ENCODE peak calls at places on chromosomes 4 and X, in seven cellular contexts. O, G, P, H, M, E and J are unnamed samples.

GRCh38 chr4:23875317-23875716 is 14.5 kb downstream of the PPARGC1A start:
- DNase-seq in O (no peak), H (peak), P (no peak), M (no peak), G (no peak), E (no peak), J (no peak)

GRCh38 chr4:153067376-153067775 is 131.3 kb downstream of the FHDC1 start:
- DNase-seq in H (peak), O (no peak), G (peak), M (no peak), P (no peak), E (no peak), J (peak)

GRCh38 chr4:24607338-24607737 is 23.0 kb upstream of the DHX15 start:
- DNase-seq in P (no peak), E (no peak), G (peak), M (no peak), O (no peak), H (peak), J (no peak)

GRCh38 chr4:40845136-40845910 is 95.6 kb downstream of the NSUN7 start:
- DNase-seq in H (no peak), M (no peak), O (no peak), E (no peak), P (no peak), G (no peak), J (no peak)

GRCh38 chrX:124726881-124727280 is 380.5 kb downstream of the SH2D1A start:
- DNase-seq in P (no peak), G (no peak), O (no peak), E (no peak), M (no peak), H (no peak), J (no peak)

GRCh38 chrX:131544218-131544617 is 344 bp downstream of the OR13H1 start:
- DNase-seq in O (no peak), P (peak), E (no peak), M (no peak), G (no peak), H (no peak), J (no peak)

GRCh38 chrX:45788941-45789348 is 588.3 kb upstream of the DIPK2B start:
- DNase-seq in H (peak), O (no peak), P (no peak), G (peak), M (no peak), E (no peak), J (peak)

GRCh38 chrX:103356897-103357296 is 591 bp downstream of the TCEAL9 start:
- DNase-seq in M (no peak), G (no peak), E (no peak), H (no peak), O (no peak), P (no peak), J (no peak)

GRCh38 chr4:48081196-48081595 is 52.9 kb downstream of the TXK start:
- DNase-seq in P (no peak), G (peak), H (peak), M (no peak), E (peak), O (no peak), J (no peak)

GRCh38 chrX:153933751-153934472 is 925 bp downstream of the NAA10 start:
- DNase-seq in E (peak), H (peak), M (no peak), G (peak), P (no peak), O (no peak), J (no peak)

GRCh38 chr4:25865586-25865985 is 2.8 kb upstream of the SEL1L3 start:
- DNase-seq in E (peak), H (no peak), M (no peak), G (no peak), O (no peak), P (peak), J (peak)

GRCh38 chr4:52750819-52751348 is 341 bp downstream of the ERVMER34-1 start:
- DNase-seq in H (no peak), P (peak), G (no peak), E (peak), M (peak), O (no peak), J (peak)

GRCh38 chr4:87529187-87529586 is at the start of gene SPARCL1:
- DNase-seq in H (no peak), M (no peak), E (no peak), G (no peak), O (no peak), P (no peak), J (peak)

GRCh38 chr4:82431026-82431745 is 796 bp downstream of the ENOPH1 start:
- DNase-seq in O (no peak), M (no peak), E (peak), G (peak), H (peak), P (peak), J (peak)

GRCh38 chrX:122945328-122945727 is 238.8 kb upstream of the GRIA3 start:
- DNase-seq in G (no peak), O (no peak), H (no peak), E (no peak), P (no peak), M (no peak), J (no peak)

GRCh38 chr4:74608151-74608949 is 163.4 kb downstream of the AREG start:
- DNase-seq in G (peak), H (peak), E (peak), P (no peak), O (no peak), M (no peak), J (peak)

DNA sequence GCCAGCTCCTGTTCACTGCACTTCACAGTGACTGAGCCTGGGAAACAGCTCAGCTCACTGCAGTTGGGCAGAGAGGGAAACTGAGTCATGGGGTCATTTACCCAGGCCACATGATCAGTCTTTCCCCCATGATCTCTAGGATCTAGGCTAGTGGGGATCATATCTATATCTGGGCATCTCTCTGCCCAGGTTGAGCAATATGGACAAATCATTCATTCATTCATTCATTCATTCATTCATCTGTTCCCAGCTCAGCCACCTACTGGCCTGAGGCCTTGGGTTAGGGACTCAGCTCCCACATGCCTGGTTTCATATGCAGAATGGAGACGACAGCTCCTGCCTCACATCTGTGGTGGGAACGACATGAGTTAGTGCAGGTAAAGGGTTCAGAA is 45.3 kb upstream of the HMX1 start:
- DNase-seq in M (no peak), O (no peak), G (no peak), P (no peak), E (no peak), H (no peak), J (no peak)
- H3K23ac ChIP-seq in M (no peak), O (no peak), G (no peak), P (no peak), E (no peak), H (no peak), J (no peak)

GRCh38 chr4:5990446-5991160 is 27.6 kb downstream of the C4orf50 start:
- DNase-seq in O (no peak), M (no peak), P (peak), E (no peak), G (no peak), H (no peak), J (no peak)
- H3K23ac ChIP-seq in O (no peak), M (no peak), P (no peak), E (no peak), G (no peak), H (no peak), J (no peak)

DNA sequence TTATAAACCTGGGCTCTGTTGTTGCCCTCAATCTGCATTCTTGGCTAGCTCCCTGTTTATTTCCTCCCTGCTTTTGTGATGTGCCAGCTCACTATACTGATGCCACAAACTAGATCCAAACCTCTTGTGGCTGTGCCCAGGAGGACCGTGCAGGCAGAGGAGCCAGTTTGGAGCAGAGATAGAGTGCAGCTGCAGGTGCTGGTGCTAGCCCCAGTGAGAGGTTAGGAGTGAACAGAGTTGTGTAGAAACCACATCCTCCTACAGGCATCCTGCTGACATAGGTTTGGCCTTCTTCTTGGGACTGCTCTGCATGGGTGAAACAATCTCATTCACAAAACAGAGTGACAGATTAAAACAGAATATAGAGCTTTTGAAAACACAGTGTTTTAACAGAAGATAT is 25.7 kb upstream of the TNIP3 start:
- DNase-seq in P (no peak), O (no peak), E (no peak), G (no peak), M (no peak), H (no peak), J (no peak)
- H3K23ac ChIP-seq in P (no peak), O (no peak), E (no peak), G (no peak), M (no peak), H (no peak), J (no peak)

GRCh38 chr4:173009129-173009823 is 159.3 kb upstream of the GALNT7 start:
- DNase-seq in P (no peak), H (peak), G (peak), O (no peak), M (no peak), E (no peak), J (no peak)

GRCh38 chr4:173012608-173013007 is 156.0 kb upstream of the GALNT7 start:
- DNase-seq in H (no peak), E (no peak), M (no peak), G (no peak), O (no peak), P (no peak), J (no peak)

GRCh38 chr4:173014836-173015235 is 153.8 kb upstream of the GALNT7 start:
- DNase-seq in H (no peak), P (no peak), E (no peak), G (no peak), M (no peak), O (no peak), J (peak)

GRCh38 chr4:173014113-173014558 is 154.5 kb upstream of the GALNT7 start:
- DNase-seq in E (no peak), G (peak), H (peak), M (peak), O (peak), P (peak), J (peak)

DNA sequence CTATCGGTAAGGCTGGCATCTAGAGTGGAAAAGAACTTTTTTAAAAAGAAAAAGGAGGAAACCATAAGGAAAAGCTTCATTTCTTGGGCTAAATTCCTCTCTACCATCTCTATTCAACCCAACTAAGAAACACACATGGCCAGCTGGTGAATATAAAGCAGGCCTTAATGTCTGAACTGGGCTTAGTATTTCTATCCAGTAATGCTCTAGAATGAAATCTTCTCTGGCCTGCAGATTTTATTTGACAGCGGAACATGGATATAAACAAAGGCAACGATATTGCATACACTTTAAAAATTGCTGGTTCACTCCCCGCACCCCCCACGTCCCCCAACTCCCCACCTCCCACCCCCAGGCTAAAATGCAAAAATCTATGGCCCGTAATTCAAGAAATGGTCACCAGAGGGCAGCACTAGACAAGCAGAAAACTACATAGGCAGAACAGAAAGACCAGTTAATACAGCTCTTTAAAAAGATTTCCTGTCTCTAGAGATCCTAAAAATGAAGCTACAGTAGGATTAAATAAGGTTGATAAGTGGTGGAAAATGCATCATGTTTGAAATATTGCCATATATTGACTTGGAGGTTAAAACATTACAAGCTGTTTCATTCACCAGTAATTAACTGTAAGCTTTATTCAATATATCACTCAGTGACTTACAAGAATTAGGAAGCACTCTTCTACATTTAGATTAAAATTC is 155.2 kb upstream of the GALNT7 start:
- DNase-seq in P (peak), M (peak), G (peak), O (peak), E (peak), H (peak), J (peak)
- H3K23ac ChIP-seq in P (no peak), M (no peak), G (no peak), O (no peak), E (no peak), H (no peak), J (no peak)

GRCh38 chrX:137427061-137427778 is 138.7 kb upstream of the ZIC3 start:
- DNase-seq in E (no peak), M (peak), G (no peak), O (no peak), P (peak), H (no peak), J (peak)
- H3K23ac ChIP-seq in E (no peak), M (no peak), G (no peak), O (no peak), P (no peak), H (no peak), J (no peak)

GRCh38 chr4:7654550-7655266 is 220.0 kb upstream of the PSAPL1 start:
- DNase-seq in H (no peak), P (peak), O (no peak), G (peak), E (no peak), M (no peak), J (peak)

GRCh38 chr4:7656244-7656800 is 221.6 kb upstream of the PSAPL1 start:
- DNase-seq in O (no peak), E (no peak), M (no peak), P (no peak), H (no peak), G (no peak), J (no peak)

GRCh38 chr4:7653510-7654414 is 219.0 kb upstream of the PSAPL1 start:
- DNase-seq in H (no peak), P (no peak), O (no peak), E (peak), M (no peak), G (no peak), J (peak)

GRCh38 chr4:7655549-7656243 is 221.0 kb upstream of the PSAPL1 start:
- DNase-seq in P (no peak), G (peak), E (no peak), O (peak), H (no peak), M (no peak), J (no peak)

DNA sequence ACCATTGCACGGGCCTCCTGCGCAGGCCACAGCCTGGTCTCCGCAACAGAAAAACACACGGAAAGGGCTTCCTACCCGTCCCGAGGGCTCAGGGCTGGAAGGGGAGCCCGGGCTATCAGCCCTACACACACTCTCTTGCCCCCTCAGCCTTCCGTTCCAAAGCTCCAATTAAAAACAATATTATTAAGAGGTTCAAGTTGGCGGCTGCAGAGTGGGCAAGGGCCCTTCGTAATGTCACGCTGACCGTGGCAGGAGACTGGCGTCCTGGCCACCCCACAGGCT is 220.5 kb upstream of the PSAPL1 start:
- DNase-seq in H (no peak), G (no peak), E (no peak), M (no peak), O (no peak), P (no peak), J (no peak)
- H3K23ac ChIP-seq in H (no peak), G (no peak), E (no peak), M (no peak), O (no peak), P (no peak), J (no peak)